ENCODE peak calls at places on chromosomes 13 and 19, in nine cellular contexts. D, U, B, A, X, H, J, T and M are unnamed samples.

GRCh38 chr19:33587150-33587549 is 34.6 kb upstream of the CHST8 start:
- DNase-seq in B (no peak), U (no peak), H (no peak), X (no peak), J (no peak), T (no peak), D (no peak), A (no peak), M (no peak)

GRCh38 chr13:95745752-95746151 is 68.8 kb downstream of the DNAJC3 start:
- DNase-seq in J (no peak), T (no peak), D (no peak), X (no peak), A (no peak), B (no peak), H (no peak), U (no peak), M (no peak)

GRCh38 chr13:58843567-58843966 is 1212.0 kb downstream of the PCDH17 start:
- DNase-seq in J (no peak), T (no peak), D (no peak), U (no peak), H (no peak), B (no peak), X (no peak), A (no peak), M (no peak)

GRCh38 chr19:4291200-4291732 is 10.9 kb downstream of the TMIGD2 start:
- DNase-seq in H (no peak), X (no peak), D (no peak), U (no peak), T (no peak), J (no peak), B (no peak), A (no peak), M (no peak)

GRCh38 chr19:33490041-33490451 is 31.5 kb downstream of the PEPD start:
- DNase-seq in D (no peak), J (no peak), A (no peak), H (no peak), T (no peak), U (no peak), X (no peak), B (no peak), M (no peak)

GRCh38 chr19:56837004-56837403 is 3.5 kb downstream of the PEG3 start:
- DNase-seq in U (no peak), X (no peak), T (no peak), A (no peak), J (no peak), B (no peak), H (no peak), D (no peak), M (no peak)

GRCh38 chr13:70189981-70190380 is 81.7 kb upstream of the KLHL1 start:
- DNase-seq in A (no peak), J (no peak), B (no peak), H (no peak), T (no peak), D (no peak), X (no peak), U (no peak), M (no peak)

GRCh38 chr19:18433039-18433691 is 4.8 kb downstream of the ISYNA1 start:
- DNase-seq in U (no peak), D (no peak), T (no peak), A (no peak), J (no peak), X (no peak), B (no peak), H (no peak), M (no peak)

GRCh38 chr19:13128583-13128982 is 10.5 kb downstream of the NACC1 start:
- DNase-seq in B (no peak), A (no peak), J (no peak), D (no peak), X (no peak), H (no peak), T (no peak), U (no peak), M (no peak)

GRCh38 chr13:35471466-35472307 is 4.8 kb downstream of the MAB21L1 start:
- DNase-seq in A (no peak), B (no peak), T (no peak), X (no peak), J (no peak), D (no peak), H (no peak), U (peak; percentile 16), M (no peak)

GRCh38 chr13:42215578-42216421 is 56.2 kb upstream of the AKAP11 start:
- DNase-seq in B (no peak), X (no peak), J (no peak), A (no peak), U (peak; percentile 16), D (no peak), T (no peak), H (peak; percentile 38), M (peak; percentile 35)

GRCh38 chr13:74132768-74133656 is 1.2 kb downstream of the KLF12 start:
- DNase-seq in J (peak; percentile 26), H (no peak), T (peak; percentile 26), D (peak; percentile 18), X (peak; percentile 30), A (no peak), U (peak; percentile 37), B (peak; percentile 32), M (peak; percentile 29)